ENCODE peak calls at places on chromosome 1, in eight cellular contexts. Z, A, O, U, F, I, X and B are unnamed samples.
A peak's percentile ranks its signal among the peaks of the same experiment; 100 is the strongest.

GRCh38 chr1:210441028-210441427 is 112.3 kb downstream of the HHAT start:
- DNase-seq in O (no peak), U (peak; percentile 35), A (no peak), I (no peak), Z (no peak), F (no peak), X (no peak), B (no peak)

GRCh38 chr1:6171546-6172124 is 8.5 kb downstream of the CHD5 start:
- DNase-seq in X (no peak), A (no peak), Z (no peak), F (no peak), I (no peak), U (no peak), O (no peak), B (no peak)

GRCh38 chr1:153248480-153248879 is 11.0 kb upstream of the LORICRIN start:
- DNase-seq in X (no peak), A (no peak), O (no peak), I (no peak), Z (no peak), U (no peak), F (no peak), B (no peak)

GRCh38 chr1:182111496-182111895 is 50.0 kb upstream of the ZNF648 start:
- DNase-seq in A (no peak), X (no peak), I (no peak), Z (peak; percentile 39), U (no peak), O (no peak), F (no peak), B (no peak)

GRCh38 chr1:228830185-228830953 is 95.1 kb downstream of the RHOU start:
- DNase-seq in I (no peak), F (peak; percentile 63), Z (no peak), U (no peak), O (no peak), A (no peak), X (no peak), B (peak; percentile 84)

GRCh38 chr1:89454845-89455521 is 69.6 kb upstream of the LRRC8B start:
- DNase-seq in U (peak; percentile 19), F (no peak), X (peak; percentile 57), A (peak; percentile 63), Z (peak; percentile 60), I (no peak), O (peak; percentile 39), B (no peak)

GRCh38 chr1:78277253-78277652 is 213.5 kb upstream of the PTGFR start:
- DNase-seq in X (no peak), O (no peak), I (no peak), Z (no peak), U (peak; percentile 86), F (no peak), A (no peak), B (no peak)

GRCh38 chr1:25782608-25783201 is 17.3 kb upstream of the SELENON start:
- DNase-seq in A (no peak), F (peak; percentile 17), O (no peak), U (no peak), X (no peak), Z (no peak), I (no peak), B (no peak)

GRCh38 chr1:228555074-228555989 is 68.2 kb downstream of the RNF187 start:
- DNase-seq in I (no peak), O (no peak), X (no peak), A (no peak), F (no peak), Z (no peak), U (no peak), B (no peak)

GRCh38 chr1:109256971-109257681 is 7.8 kb downstream of the CELSR2 start:
- DNase-seq in X (no peak), Z (no peak), O (no peak), I (no peak), U (no peak), F (no peak), A (no peak), B (no peak)

GRCh38 chr1:15058261-15058660 is 95.3 kb upstream of the TMEM51 start:
- DNase-seq in Z (no peak), O (no peak), F (no peak), X (no peak), U (no peak), I (no peak), A (no peak), B (no peak)

GRCh38 chr1:247747616-247748015 is 325 bp downstream of the OR14A2 start:
- DNase-seq in X (no peak), O (no peak), Z (no peak), U (no peak), A (no peak), I (no peak), F (no peak), B (no peak)